ENCODE peak calls at places on chromosomes 2 and 18, in seven cellular contexts. J is tibial nerve, L is mucosa of descending colon, U is endothelial cell of umbilical vein, Q is tibial artery, G is heart right ventricle, S is WERI-Rb-1. E is an unnamed sample.

GRCh38 chr2:192499476-192499875 is 304.7 kb upstream of the TMEFF2 start:
- DNase-seq in J (no peak), L (no peak), U (no peak), Q (no peak), G (no peak), S (no peak), E (no peak)

GRCh38 chr2:45759310-45759851 is 107.9 kb downstream of the PRKCE start:
- DNase-seq in J (no peak), L (no peak), U (no peak), Q (no peak), G (no peak), S (peak; percentile 92), E (no peak)

GRCh38 chr2:39640681-39641080 is 25.0 kb upstream of the TMEM178A start:
- DNase-seq in J (no peak), L (no peak), U (no peak), Q (no peak), G (no peak), S (no peak), E (no peak)

GRCh38 chr2:84741182-84741822 is 139.6 kb downstream of the TRABD2A start:
- DNase-seq in J (no peak), L (peak; percentile 39), U (peak; percentile 8), Q (no peak), G (peak; percentile 9), S (peak; percentile 52), E (peak; percentile 39)

GRCh38 chr2:172293952-172294351 is 133.4 kb upstream of the ITGA6 start:
- DNase-seq in J (peak; percentile 52), L (peak; percentile 69), U (no peak), Q (peak; percentile 50), G (peak; percentile 42), S (no peak), E (peak; percentile 80)

GRCh38 chr18:55381277-55381676 is 206.7 kb downstream of the TCF4 start:
- DNase-seq in J (no peak), L (no peak), U (no peak), Q (no peak), G (no peak), S (no peak), E (no peak)

GRCh38 chr2:100381240-100381639 is 36.2 kb downstream of the CHST10 start:
- DNase-seq in J (peak; percentile 64), L (peak; percentile 58), U (peak; percentile 81), Q (peak; percentile 60), G (peak; percentile 36), S (peak; percentile 82), E (peak; percentile 73)

GRCh38 chr18:79645291-79645983 is 34.2 kb upstream of the CTDP1 start:
- DNase-seq in J (no peak), L (no peak), U (no peak), Q (no peak), G (no peak), S (no peak), E (no peak)

GRCh38 chr18:45764000-45764686 is 40.2 kb downstream of the SLC14A1 start:
- DNase-seq in J (no peak), L (no peak), U (peak; percentile 80), Q (no peak), G (no peak), S (no peak), E (no peak)

GRCh38 chr2:67516899-67517530 is 119.9 kb downstream of the ETAA1 start:
- DNase-seq in J (no peak), L (no peak), U (no peak), Q (no peak), G (no peak), S (no peak), E (no peak)

GRCh38 chr2:119827866-119828507 is 68.3 kb downstream of the PTPN4 start:
- DNase-seq in J (no peak), L (no peak), U (no peak), Q (no peak), G (no peak), S (peak; percentile 59), E (no peak)

GRCh38 chr2:55482186-55482945 is 37.2 kb upstream of the CFAP36 start:
- DNase-seq in J (no peak), L (no peak), U (peak; percentile 83), Q (no peak), G (no peak), S (peak; percentile 27), E (no peak)

GRCh38 chr2:181120625-181121024 is 140.2 kb downstream of the UBE2E3 start:
- DNase-seq in J (no peak), L (no peak), U (no peak), Q (no peak), G (no peak), S (no peak), E (no peak)

GRCh38 chr18:1488957-1489356 is 584.3 kb downstream of the ADCYAP1 start:
- DNase-seq in J (no peak), L (no peak), U (no peak), Q (no peak), G (no peak), S (no peak), E (no peak)

GRCh38 chr2:207787800-207788199 is 18.1 kb upstream of the FZD5 start:
- DNase-seq in J (no peak), L (no peak), U (no peak), Q (no peak), G (no peak), S (no peak), E (no peak)

GRCh38 chr2:127082974-127083373 is 24.0 kb downstream of the BIN1 start:
- DNase-seq in J (no peak), L (no peak), U (no peak), Q (no peak), G (no peak), S (no peak), E (no peak)

GRCh38 chr18:13376841-13377351 is 158.3 kb downstream of the LDLRAD4 start:
- DNase-seq in J (no peak), L (peak; percentile 39), U (no peak), Q (no peak), G (no peak), S (no peak), E (no peak)

GRCh38 chr2:236179653-236180500 is 11.7 kb upstream of the GBX2 start:
- DNase-seq in J (no peak), L (no peak), U (peak; percentile 91), Q (no peak), G (no peak), S (no peak), E (no peak)

GRCh38 chr2:149561309-149561926 is 26.2 kb downstream of the MMADHC start:
- DNase-seq in J (no peak), L (no peak), U (peak; percentile 57), Q (no peak), G (no peak), S (no peak), E (no peak)

GRCh38 chr2:8616084-8616419 is 65.8 kb upstream of the ID2 start:
- DNase-seq in J (no peak), L (no peak), U (no peak), Q (no peak), G (no peak), S (no peak), E (no peak)

GRCh38 chr18:11121426-11121825 is 27.9 kb downstream of the PIEZO2 start:
- DNase-seq in J (no peak), L (no peak), U (no peak), Q (no peak), G (no peak), S (no peak), E (no peak)

GRCh38 chr2:237455764-237456163 is 31.3 kb upstream of the MLPH start:
- DNase-seq in J (no peak), L (no peak), U (no peak), Q (no peak), G (no peak), S (no peak), E (no peak)

GRCh38 chr18:58209326-58209725 is 165.3 kb downstream of the NEDD4L start:
- DNase-seq in J (no peak), L (no peak), U (no peak), Q (no peak), G (no peak), S (no peak), E (no peak)

DNA sequence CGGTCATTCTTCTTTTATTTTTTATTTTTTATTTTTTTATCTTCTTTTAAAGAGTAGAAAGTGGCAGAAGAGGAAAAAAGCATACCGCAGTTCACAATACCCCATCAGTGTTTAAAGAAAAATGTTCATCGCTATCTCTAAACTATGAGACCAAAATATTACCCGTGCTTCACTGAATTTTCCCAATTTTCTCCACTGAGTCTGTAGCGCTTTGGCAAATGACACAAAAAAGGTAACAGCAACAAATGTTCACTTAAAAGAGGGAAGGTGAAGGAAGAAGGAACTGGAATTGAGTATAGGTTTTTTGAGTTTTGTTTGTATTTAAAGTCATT is 15.1 kb upstream of the RIOK3 start:
- DNase-seq in J (no peak), L (no peak), U (no peak), Q (no peak), G (no peak), S (no peak), E (no peak)
- H3K4me3 ChIP-seq in J (peak overlapping the region; percentile 63), L (peak overlapping the region; percentile 27), U (no peak overlapping the region), Q (peak overlapping the region; percentile 76), G (peak overlapping the region; percentile 81), S (peak overlapping the region; percentile 60), E (peak overlapping the region; percentile 57)

DNA sequence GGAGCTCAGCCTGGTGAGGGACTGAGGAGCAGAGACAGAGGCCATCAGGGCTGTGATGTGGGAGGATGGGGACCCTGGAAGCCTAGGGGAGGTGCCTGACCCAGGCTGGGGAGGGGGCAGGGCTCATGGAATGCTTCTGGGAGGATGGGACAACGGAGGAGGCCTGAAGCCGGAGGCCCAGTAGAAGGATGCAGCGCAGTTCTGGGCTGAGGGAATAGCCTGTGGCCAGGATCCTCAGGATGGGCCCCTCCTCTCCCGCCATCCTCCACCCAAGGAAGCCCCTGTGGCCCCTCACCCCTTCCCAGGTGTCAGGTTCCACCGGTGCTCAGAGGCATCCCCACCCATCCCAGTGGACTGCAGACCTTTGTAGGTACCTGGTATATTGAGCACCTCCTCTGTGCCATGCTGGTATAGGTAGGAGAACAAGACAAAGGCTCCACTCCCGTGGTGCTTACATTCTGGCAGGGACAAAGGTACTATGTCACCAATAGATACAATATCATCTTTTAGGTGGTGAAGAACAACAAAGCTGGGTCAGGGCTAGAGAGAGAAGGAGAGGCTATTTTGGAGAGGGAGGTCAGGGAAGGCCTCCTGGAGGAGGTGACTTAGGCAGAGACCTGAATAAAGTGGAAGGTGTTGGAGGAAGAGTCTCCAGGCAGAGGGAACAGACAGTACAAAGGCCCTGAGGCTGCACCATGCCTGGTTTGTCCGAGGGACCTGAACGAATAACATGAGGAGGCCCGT is 2.7 kb downstream of the ZAP70 start:
- DNase-seq in J (no peak), L (no peak), U (no peak), Q (no peak), G (no peak), S (no peak), E (no peak)
- H3K4me3 ChIP-seq in J (no peak overlapping the region), L (no peak overlapping the region), U (no peak overlapping the region), Q (no peak overlapping the region), G (no peak overlapping the region), S (no peak overlapping the region), E (no peak overlapping the region)

GRCh38 chr2:157055660-157056199 is 201.8 kb upstream of the GALNT5 start:
- DNase-seq in J (no peak), L (no peak), U (peak; percentile 61), Q (no peak), G (no peak), S (no peak), E (no peak)
- H3K4me3 ChIP-seq in J (no peak overlapping the region), L (no peak overlapping the region), U (no peak overlapping the region), Q (no peak overlapping the region), G (no peak overlapping the region), S (no peak overlapping the region), E (no peak overlapping the region)

DNA sequence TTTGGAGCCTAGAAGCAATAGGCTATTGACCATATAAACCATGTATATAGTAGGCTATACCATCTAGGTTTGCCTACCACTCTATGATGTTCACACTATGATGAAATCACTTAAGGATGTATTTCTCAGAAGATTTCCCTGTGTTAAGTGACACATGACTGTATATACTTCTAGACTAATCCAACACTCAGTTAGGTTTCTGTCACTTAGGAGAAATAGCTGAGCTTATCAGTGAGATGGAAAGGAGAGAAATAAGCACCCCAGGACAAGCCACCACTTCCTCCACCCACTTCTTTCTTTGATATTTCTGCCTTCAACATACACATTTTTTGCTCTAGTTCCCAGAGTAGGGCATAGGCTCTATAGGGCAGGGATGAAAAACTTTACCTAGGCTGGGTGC is 7.8 kb downstream of the PECR start:
- DNase-seq in J (no peak), L (no peak), U (no peak), Q (no peak), G (no peak), S (no peak), E (no peak)
- H3K4me3 ChIP-seq in J (no peak overlapping the region), L (no peak overlapping the region), U (no peak overlapping the region), Q (no peak overlapping the region), G (no peak overlapping the region), S (no peak overlapping the region), E (no peak overlapping the region)

E was measured in transverse colon.